ENCODE peak calls at places on chromosomes 3 and 15, in six cellular contexts. F is epithelial cell of esophagus, M is neural progenitor cell, U is foreskin fibroblast, I is prostate gland, E is cardiac fibroblast. J is an unnamed sample.

GRCh38 chr15:59846100-59846499 is 157.0 kb upstream of the BNIP2 start:
- DNase-seq in E (no peak), F (no peak), U (no peak), I (no peak), M (no peak), J (no peak)

GRCh38 chr3:1228289-1228688 is 135.5 kb downstream of the CNTN6 start:
- DNase-seq in U (no peak), E (no peak), F (no peak), I (no peak), M (no peak), J (no peak)

GRCh38 chr3:1380926-1381646 is 288.3 kb downstream of the CNTN6 start:
- DNase-seq in F (no peak), I (no peak), E (no peak), U (no peak), M (no peak), J (no peak)

GRCh38 chr3:106239195-106239697 is 370.4 kb upstream of the CBLB start:
- DNase-seq in I (no peak), E (no peak), U (no peak), F (no peak), M (no peak), J (no peak)

GRCh38 chr15:64151727-64152506 is at the start of gene SNX22:
- DNase-seq in M (peak), F (peak), E (no peak), U (no peak), I (no peak), J (no peak)

GRCh38 chr3:71542548-71543370 is 40.8 kb downstream of the FOXP1 start:
- DNase-seq in M (no peak), I (peak), U (peak), F (peak), E (peak), J (peak)

GRCh38 chr3:124558898-124559649 is 171.2 kb upstream of the UMPS start:
- DNase-seq in I (peak), U (peak), F (peak), E (peak), M (no peak), J (peak)

GRCh38 chr3:160980740-160981139 is 124.4 kb downstream of the B3GALNT1 start:
- DNase-seq in U (no peak), M (no peak), E (no peak), I (no peak), F (no peak), J (no peak)

GRCh38 chr3:196207833-196208607 is 3.2 kb downstream of the ZDHHC19 start:
- DNase-seq in M (peak), U (peak), I (no peak), F (peak), E (peak), J (peak)

GRCh38 chr15:74238984-74239645 is 3.0 kb downstream of the CCDC33 start:
- DNase-seq in E (no peak), I (no peak), F (no peak), U (no peak), M (no peak), J (no peak)

GRCh38 chr3:12192655-12193484 is 34.2 kb upstream of the TIMP4 start:
- DNase-seq in M (no peak), U (no peak), I (no peak), F (no peak), E (no peak), J (no peak)

GRCh38 chr3:12194209-12194608 is 35.5 kb upstream of the TIMP4 start:
- DNase-seq in M (no peak), F (peak), I (peak), U (peak), E (peak), J (peak)

GRCh38 chr3:12195231-12195630 is 36.5 kb upstream of the TIMP4 start:
- DNase-seq in F (no peak), M (no peak), I (no peak), U (peak), E (no peak), J (no peak)

GRCh38 chr3:12193485-12194165 is 34.9 kb upstream of the TIMP4 start:
- DNase-seq in I (no peak), F (peak), E (peak), M (no peak), U (peak), J (peak)

DNA sequence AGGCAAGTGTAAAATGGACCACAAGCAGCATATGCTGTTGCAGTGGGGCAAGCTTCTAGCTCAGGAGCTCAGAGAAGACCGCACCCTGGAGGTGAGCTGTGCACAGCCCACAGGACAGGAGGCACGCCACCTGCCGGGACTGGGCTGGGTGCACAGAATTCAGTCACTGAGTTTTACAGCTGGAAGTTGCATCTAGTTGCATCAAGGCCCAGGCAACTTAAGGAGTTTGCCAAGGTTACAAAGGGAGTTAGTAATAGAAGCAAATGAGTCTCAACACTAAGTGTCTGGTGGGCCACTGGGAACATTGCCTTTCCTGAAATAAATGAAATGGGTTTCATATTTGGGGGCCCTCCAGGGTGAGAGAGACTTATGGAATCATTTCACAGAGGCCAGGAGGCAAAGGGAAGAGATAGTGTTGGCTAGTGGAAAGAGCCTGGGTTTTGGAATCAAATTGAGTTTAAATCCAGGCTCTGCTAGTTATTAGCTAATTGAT is 36.0 kb upstream of the TIMP4 start:
- DNase-seq in I (no peak), M (no peak), U (peak), E (peak), F (peak), J (peak)
- TF ChIP-seq CTCF in I (no peak), M (peak), U (no peak), E (no peak), F (peak), J (peak)

DNA sequence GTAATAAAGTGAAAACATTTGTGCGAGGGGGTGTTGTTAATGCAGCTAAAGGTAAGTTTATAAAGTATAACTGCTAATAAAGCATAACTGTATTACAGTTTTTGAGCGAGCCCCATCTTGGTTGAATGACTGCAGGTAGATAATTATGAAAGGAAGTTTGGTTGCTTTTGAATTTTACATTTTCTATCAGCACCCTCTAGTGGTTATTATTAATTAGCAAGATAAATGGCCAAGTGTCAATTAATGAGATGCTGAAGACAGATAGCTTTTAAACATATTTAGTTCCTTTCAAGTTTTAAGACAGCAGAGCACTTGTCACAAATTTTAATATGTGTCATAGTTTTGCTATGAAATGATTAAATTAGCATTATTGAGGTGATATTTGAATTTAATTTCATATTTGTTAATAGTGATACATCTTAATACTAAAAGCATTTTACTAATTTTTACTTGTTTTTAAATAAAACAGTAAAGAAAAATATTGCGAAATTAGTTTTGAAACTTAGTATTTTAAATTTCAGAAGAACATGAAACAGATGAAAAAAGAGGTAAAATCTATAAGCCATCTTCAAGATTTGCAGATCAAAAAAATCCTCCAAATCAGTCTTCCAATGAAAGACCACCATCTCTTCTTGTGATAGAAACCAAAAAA is 15.1 kb downstream of the U2SURP start:
- DNase-seq in U (no peak), E (no peak), I (no peak), F (peak), M (no peak), J (peak)
- TF ChIP-seq CTCF in U (peak), E (peak), I (peak), F (peak), M (peak), J (peak)

GRCh38 chr3:159877924-159878323 is 110.7 kb upstream of the IL12A start:
- DNase-seq in U (no peak), E (no peak), M (no peak), I (no peak), F (peak), J (peak)

GRCh38 chr3:159867372-159867771 is 121.3 kb upstream of the IL12A start:
- DNase-seq in I (no peak), E (no peak), F (no peak), U (no peak), M (no peak), J (no peak)

GRCh38 chr3:159870723-159871122 is 117.9 kb upstream of the IL12A start:
- DNase-seq in F (no peak), U (no peak), M (no peak), I (no peak), E (no peak), J (no peak)

GRCh38 chr3:159872374-159873109 is 116.1 kb upstream of the IL12A start:
- DNase-seq in M (no peak), F (peak), U (peak), E (peak), I (no peak), J (peak)
- TF ChIP-seq CTCF in M (no peak), F (peak), U (peak), E (peak), I (peak), J (peak)

GRCh38 chr3:170021083-170021482 is 16.7 kb upstream of the GPR160 start:
- DNase-seq in F (no peak), M (no peak), U (no peak), I (no peak), E (peak), J (no peak)
- TF ChIP-seq CTCF in F (no peak), M (peak), U (no peak), I (no peak), E (peak), J (no peak)

GRCh38 chr3:23316924-23317323 is 113.8 kb downstream of the UBE2E2 start:
- DNase-seq in E (no peak), I (no peak), U (no peak), F (no peak), M (no peak), J (no peak)
- TF ChIP-seq CTCF in E (no peak), I (no peak), U (no peak), F (no peak), M (no peak), J (no peak)

GRCh38 chr3:133899309-133899708 is 3.6 kb upstream of the RAB6B start:
- DNase-seq in E (no peak), F (no peak), I (no peak), M (no peak), U (no peak), J (no peak)

GRCh38 chr3:133905376-133905775 is 9.7 kb upstream of the RAB6B start:
- DNase-seq in I (no peak), M (no peak), U (no peak), F (no peak), E (no peak), J (no peak)

GRCh38 chr3:133897547-133897946 is 1.9 kb upstream of the RAB6B start:
- DNase-seq in F (no peak), I (no peak), E (no peak), M (no peak), U (no peak), J (no peak)

GRCh38 chr3:133896002-133896761 is 500 bp upstream of the RAB6B start:
- DNase-seq in F (peak), U (peak), M (peak), I (no peak), E (peak), J (no peak)

GRCh38 chr3:133901083-133901482 is 5.4 kb upstream of the RAB6B start:
- DNase-seq in E (no peak), U (no peak), F (no peak), I (no peak), M (no peak), J (no peak)
- TF ChIP-seq CTCF in E (peak), U (no peak), F (no peak), I (no peak), M (peak), J (peak)

GRCh38 chr3:31692714-31693113 is 160.0 kb downstream of the STT3B start:
- DNase-seq in I (no peak), M (peak), U (no peak), F (no peak), E (no peak), J (no peak)

GRCh38 chr3:31688847-31689246 is 156.1 kb downstream of the STT3B start:
- DNase-seq in M (no peak), F (no peak), I (no peak), E (peak), U (no peak), J (no peak)

DNA sequence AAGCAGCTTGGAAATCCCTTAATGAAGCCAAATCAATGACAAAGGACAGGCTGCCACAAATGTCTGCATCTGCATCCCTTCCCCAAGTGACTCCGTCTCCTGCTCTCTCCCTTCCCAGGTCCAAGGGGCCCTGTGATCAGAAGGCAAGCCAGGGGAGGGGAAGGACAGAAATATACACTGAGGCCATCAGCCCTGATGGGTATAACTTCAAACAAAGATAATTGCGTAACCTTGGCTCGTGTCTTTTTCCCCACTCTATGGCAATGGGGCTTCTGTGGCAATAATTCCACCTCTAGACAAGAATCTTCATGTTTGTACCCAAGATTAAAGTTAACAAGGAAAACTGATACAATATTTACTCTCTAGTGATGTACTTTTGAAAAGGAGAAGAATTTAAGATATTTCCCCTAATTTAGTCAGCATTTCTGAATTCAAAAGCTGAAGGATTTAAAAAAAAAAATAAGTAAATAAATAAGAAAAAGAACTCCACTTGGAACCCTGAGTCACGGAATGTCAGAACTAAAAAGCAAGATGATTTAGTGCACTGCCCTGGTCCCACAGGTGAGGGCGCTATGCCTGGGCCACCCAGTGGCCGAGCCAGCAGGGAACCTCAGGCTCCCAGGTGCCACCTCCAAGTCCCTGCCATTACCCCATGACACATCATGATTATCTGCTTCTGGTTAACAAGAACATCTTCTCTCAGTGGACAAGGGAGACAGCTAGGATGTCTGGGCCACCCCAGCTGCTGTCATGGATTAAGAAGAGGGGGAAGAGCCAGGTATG is 154.5 kb downstream of the STT3B start:
- DNase-seq in U (no peak), E (no peak), M (no peak), I (no peak), F (no peak), J (no peak)
- TF ChIP-seq CTCF in U (peak), E (no peak), M (peak), I (no peak), F (no peak), J (no peak)

GRCh38 chr3:117557469-117557868 is 847.9 kb downstream of the TUSC7 start:
- DNase-seq in E (no peak), M (no peak), F (no peak), U (no peak), I (no peak), J (no peak)

GRCh38 chr3:117548600-117548999 is 839.0 kb downstream of the TUSC7 start:
- DNase-seq in I (no peak), M (no peak), U (peak), E (no peak), F (no peak), J (peak)

GRCh38 chr3:117557008-117557407 is 847.4 kb downstream of the TUSC7 start:
- DNase-seq in F (no peak), M (no peak), I (no peak), U (no peak), E (no peak), J (no peak)

GRCh38 chr3:117549716-117550115 is 840.1 kb downstream of the TUSC7 start:
- DNase-seq in I (no peak), M (no peak), U (peak), E (no peak), F (no peak), J (peak)

DNA sequence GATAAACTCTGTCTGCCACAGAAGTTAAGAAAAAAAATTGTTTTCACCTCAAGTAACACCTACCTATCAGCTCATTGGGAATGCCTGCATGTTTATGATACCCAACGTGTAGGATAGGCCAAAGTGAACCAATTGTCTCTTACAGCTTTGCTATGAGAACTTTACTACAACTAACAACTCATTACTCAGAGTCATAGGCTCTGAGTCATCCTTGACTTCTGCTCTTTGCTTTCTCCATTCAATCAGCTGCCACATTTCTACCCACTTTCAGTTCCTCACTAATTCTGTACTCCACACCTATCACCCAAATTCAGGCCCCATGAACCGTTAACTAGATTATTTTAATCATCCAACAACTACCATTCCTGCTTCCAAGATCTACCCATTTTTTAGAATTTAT is 843.9 kb downstream of the TUSC7 start:
- DNase-seq in M (no peak), E (no peak), F (peak), I (no peak), U (peak), J (peak)
- TF ChIP-seq CTCF in M (no peak), E (no peak), F (no peak), I (no peak), U (no peak), J (no peak)

DNA sequence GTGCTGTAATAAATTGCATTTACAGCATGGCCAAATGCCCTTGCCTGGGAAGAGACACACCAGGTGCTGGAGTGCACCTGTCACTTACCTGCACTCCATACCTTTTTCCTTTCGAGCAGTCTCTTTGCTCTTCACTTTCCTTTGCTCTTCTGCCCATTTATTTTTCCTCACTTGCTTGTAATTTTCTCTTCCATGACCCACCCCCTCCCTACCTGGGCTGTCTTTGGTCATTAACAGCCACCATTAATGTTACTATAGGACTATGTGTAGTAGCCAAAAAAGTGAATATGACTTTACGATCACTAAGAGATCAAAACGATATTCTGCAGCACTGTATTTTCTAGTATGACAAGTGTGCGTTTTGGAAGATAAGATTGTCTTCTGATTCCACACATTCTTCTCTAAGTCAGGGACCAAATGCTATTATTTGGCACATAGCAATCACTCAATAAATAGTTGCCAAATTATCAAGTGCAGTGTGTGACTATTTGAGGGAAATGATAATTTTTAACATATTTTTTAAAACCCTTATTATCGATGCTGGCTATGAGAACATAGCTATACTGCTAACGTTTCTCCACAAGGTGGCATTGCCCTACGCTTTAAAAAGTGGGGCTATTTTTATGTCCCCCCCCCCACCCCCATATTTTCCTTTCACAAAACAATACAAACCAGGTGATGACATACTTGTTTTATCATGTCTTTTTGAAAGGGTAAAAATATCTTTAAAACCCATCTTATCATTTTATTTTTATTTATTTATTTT is 114.4 kb downstream of the GHSR start:
- DNase-seq in U (no peak), I (no peak), F (no peak), E (no peak), M (no peak), J (no peak)
- TF ChIP-seq CTCF in U (no peak), I (no peak), F (peak), E (no peak), M (peak), J (peak)

J was measured in fibroblast of mammary gland.